ENCODE peak calls at places on chromosomes 7 and 10, in six cellular contexts. One of them, this sample, is unnamed.

GRCh38 chr7:8121243-8121642 is 140.7 kb downstream of the ICA1 start:
- DNase-seq in SK-N-SH: no peak
- DNase-seq in MM.1S: no peak
- DNase-seq in PC-3: no peak
- DNase-seq in neural progenitor cell: no peak
- DNase-seq in HCT116: no peak
- DNase-seq in this sample: peak

GRCh38 chr7:29019275-29019820 is 61.2 kb upstream of the TRIL start:
- DNase-seq in SK-N-SH: no peak
- DNase-seq in MM.1S: no peak
- DNase-seq in PC-3: no peak
- DNase-seq in neural progenitor cell: no peak
- DNase-seq in HCT116: no peak
- DNase-seq in this sample: peak

GRCh38 chr7:4715385-4715770 is 33.3 kb downstream of the FOXK1 start:
- DNase-seq in SK-N-SH: no peak
- DNase-seq in MM.1S: no peak
- DNase-seq in PC-3: no peak
- DNase-seq in neural progenitor cell: no peak
- DNase-seq in HCT116: no peak
- DNase-seq in this sample: peak

GRCh38 chr7:151315038-151315655 is 26.5 kb upstream of the NUB1 start:
- DNase-seq in SK-N-SH: peak
- DNase-seq in MM.1S: peak
- DNase-seq in PC-3: peak
- DNase-seq in neural progenitor cell: peak
- DNase-seq in HCT116: peak
- DNase-seq in this sample: peak

GRCh38 chr7:106858618-106859532 is 6.2 kb upstream of the PIK3CG start:
- DNase-seq in SK-N-SH: peak
- DNase-seq in MM.1S: no peak
- DNase-seq in PC-3: no peak
- DNase-seq in neural progenitor cell: no peak
- DNase-seq in HCT116: no peak
- DNase-seq in this sample: no peak

GRCh38 chr7:131581241-131582157 is 25.1 kb upstream of the PODXL start:
- DNase-seq in SK-N-SH: no peak
- DNase-seq in MM.1S: no peak
- DNase-seq in PC-3: no peak
- DNase-seq in neural progenitor cell: no peak
- DNase-seq in HCT116: no peak
- DNase-seq in this sample: peak

GRCh38 chr10:72334832-72335393 is 19.8 kb downstream of the DNAJB12 start:
- DNase-seq in SK-N-SH: peak
- DNase-seq in MM.1S: peak
- DNase-seq in PC-3: no peak
- DNase-seq in neural progenitor cell: no peak
- DNase-seq in HCT116: no peak
- DNase-seq in this sample: no peak

GRCh38 chr7:96169439-96169838 is 152.5 kb downstream of the SLC25A13 start:
- DNase-seq in SK-N-SH: no peak
- DNase-seq in MM.1S: no peak
- DNase-seq in PC-3: no peak
- DNase-seq in neural progenitor cell: no peak
- DNase-seq in HCT116: no peak
- DNase-seq in this sample: no peak

GRCh38 chr7:95066736-95067530 is 159.5 kb downstream of the PPP1R9A start:
- DNase-seq in SK-N-SH: no peak
- DNase-seq in MM.1S: no peak
- DNase-seq in PC-3: peak
- DNase-seq in neural progenitor cell: no peak
- DNase-seq in HCT116: no peak
- DNase-seq in this sample: peak

GRCh38 chr7:28020302-28020940 is 160.2 kb downstream of the JAZF1 start:
- DNase-seq in SK-N-SH: peak
- DNase-seq in MM.1S: peak
- DNase-seq in PC-3: peak
- DNase-seq in neural progenitor cell: peak
- DNase-seq in HCT116: peak
- DNase-seq in this sample: peak

GRCh38 chr10:127090135-127090534 is 106.3 kb downstream of the INSYN2A start:
- DNase-seq in SK-N-SH: no peak
- DNase-seq in MM.1S: no peak
- DNase-seq in PC-3: no peak
- DNase-seq in neural progenitor cell: no peak
- DNase-seq in HCT116: no peak
- DNase-seq in this sample: no peak

GRCh38 chr7:50543776-50544442 is 21.3 kb downstream of the DDC start:
- DNase-seq in SK-N-SH: no peak
- DNase-seq in MM.1S: no peak
- DNase-seq in PC-3: no peak
- DNase-seq in neural progenitor cell: no peak
- DNase-seq in HCT116: no peak
- DNase-seq in this sample: no peak

GRCh38 chr10:3406556-3406955 is 234.0 kb upstream of the PITRM1 start:
- DNase-seq in SK-N-SH: no peak
- DNase-seq in MM.1S: no peak
- DNase-seq in PC-3: no peak
- DNase-seq in neural progenitor cell: no peak
- DNase-seq in HCT116: no peak
- DNase-seq in this sample: no peak

GRCh38 chr7:22356010-22356854 is 722 bp downstream of the RAPGEF5 start:
- DNase-seq in SK-N-SH: peak
- DNase-seq in MM.1S: peak
- DNase-seq in PC-3: peak
- DNase-seq in neural progenitor cell: peak
- DNase-seq in HCT116: no peak
- DNase-seq in this sample: peak

GRCh38 chr7:98840604-98841508 is 29.0 kb downstream of the TMEM130 start:
- DNase-seq in SK-N-SH: no peak
- DNase-seq in MM.1S: no peak
- DNase-seq in PC-3: peak
- DNase-seq in neural progenitor cell: no peak
- DNase-seq in HCT116: no peak
- DNase-seq in this sample: peak

GRCh38 chr10:99285846-99286245 is 43.3 kb upstream of the CNNM1 start:
- DNase-seq in SK-N-SH: no peak
- DNase-seq in MM.1S: no peak
- DNase-seq in PC-3: no peak
- DNase-seq in neural progenitor cell: no peak
- DNase-seq in HCT116: no peak
- DNase-seq in this sample: peak

GRCh38 chr10:59376817-59377340 is 14.5 kb upstream of the FAM13C start:
- DNase-seq in SK-N-SH: no peak
- DNase-seq in MM.1S: no peak
- DNase-seq in PC-3: peak
- DNase-seq in neural progenitor cell: no peak
- DNase-seq in HCT116: no peak
- DNase-seq in this sample: no peak

GRCh38 chr10:4434105-4434504 is 391.9 kb upstream of the AKR1E2 start:
- DNase-seq in SK-N-SH: no peak
- DNase-seq in MM.1S: no peak
- DNase-seq in PC-3: no peak
- DNase-seq in neural progenitor cell: no peak
- DNase-seq in HCT116: no peak
- DNase-seq in this sample: no peak

GRCh38 chr7:298375-298702 is 8.4 kb downstream of the FOXL3 start:
- DNase-seq in SK-N-SH: no peak
- DNase-seq in MM.1S: no peak
- DNase-seq in PC-3: no peak
- DNase-seq in neural progenitor cell: no peak
- DNase-seq in HCT116: no peak
- DNase-seq in this sample: no peak

GRCh38 chr7:132049462-132050304 is 493.3 kb upstream of the PODXL start:
- DNase-seq in SK-N-SH: no peak
- DNase-seq in MM.1S: peak
- DNase-seq in PC-3: peak
- DNase-seq in neural progenitor cell: peak
- DNase-seq in HCT116: peak
- DNase-seq in this sample: peak

GRCh38 chr7:139416405-139416804 is 56.7 kb downstream of the LUC7L2 start:
- DNase-seq in SK-N-SH: no peak
- DNase-seq in MM.1S: no peak
- DNase-seq in PC-3: no peak
- DNase-seq in neural progenitor cell: no peak
- DNase-seq in HCT116: no peak
- DNase-seq in this sample: no peak

GRCh38 chr7:23470290-23471089 is at the start of gene IGF2BP3:
- DNase-seq in SK-N-SH: peak
- DNase-seq in MM.1S: peak
- DNase-seq in PC-3: peak
- DNase-seq in neural progenitor cell: peak
- DNase-seq in HCT116: peak
- DNase-seq in this sample: peak

GRCh38 chr10:27240891-27241639 is 468 bp upstream of the ACBD5 start:
- DNase-seq in SK-N-SH: peak
- DNase-seq in MM.1S: peak
- DNase-seq in PC-3: peak
- DNase-seq in neural progenitor cell: peak
- DNase-seq in HCT116: no peak
- DNase-seq in this sample: peak

GRCh38 chr7:24283559-24283899 is 461 bp upstream of the NPY start:
- DNase-seq in SK-N-SH: no peak
- DNase-seq in MM.1S: no peak
- DNase-seq in PC-3: no peak
- DNase-seq in neural progenitor cell: peak
- DNase-seq in HCT116: no peak
- DNase-seq in this sample: no peak

GRCh38 chr7:6545398-6546126 is 5.7 kb downstream of the GRID2IP start:
- DNase-seq in SK-N-SH: no peak
- DNase-seq in MM.1S: peak
- DNase-seq in PC-3: no peak
- DNase-seq in neural progenitor cell: no peak
- DNase-seq in HCT116: no peak
- DNase-seq in this sample: no peak

GRCh38 chr10:27620425-27621397 is 116.6 kb downstream of the RAB18 start:
- DNase-seq in SK-N-SH: no peak
- DNase-seq in MM.1S: no peak
- DNase-seq in PC-3: no peak
- DNase-seq in neural progenitor cell: no peak
- DNase-seq in HCT116: no peak
- DNase-seq in this sample: peak

GRCh38 chr10:6912424-6912823 is 332.3 kb upstream of the PRKCQ start:
- DNase-seq in SK-N-SH: no peak
- DNase-seq in MM.1S: peak
- DNase-seq in PC-3: peak
- DNase-seq in neural progenitor cell: no peak
- DNase-seq in HCT116: no peak
- DNase-seq in this sample: no peak

GRCh38 chr10:21171936-21172773 is 275.0 kb upstream of the NEBL start:
- DNase-seq in SK-N-SH: no peak
- DNase-seq in MM.1S: no peak
- DNase-seq in PC-3: peak
- DNase-seq in neural progenitor cell: peak
- DNase-seq in HCT116: no peak
- DNase-seq in this sample: no peak

GRCh38 chr10:21173964-21174669 is 277.0 kb upstream of the NEBL start:
- DNase-seq in SK-N-SH: peak
- DNase-seq in MM.1S: peak
- DNase-seq in PC-3: peak
- DNase-seq in neural progenitor cell: peak
- DNase-seq in HCT116: peak
- DNase-seq in this sample: peak

GRCh38 chr10:21171197-21171935 is 274.3 kb upstream of the NEBL start:
- DNase-seq in SK-N-SH: peak
- DNase-seq in MM.1S: no peak
- DNase-seq in PC-3: peak
- DNase-seq in neural progenitor cell: peak
- DNase-seq in HCT116: peak
- DNase-seq in this sample: no peak

GRCh38 chr10:21173433-21173963 is 276.4 kb upstream of the NEBL start:
- DNase-seq in SK-N-SH: peak
- DNase-seq in MM.1S: no peak
- DNase-seq in PC-3: no peak
- DNase-seq in neural progenitor cell: peak
- DNase-seq in HCT116: no peak
- DNase-seq in this sample: no peak

GRCh38 chr10:21172774-21173432 is 275.8 kb upstream of the NEBL start:
- DNase-seq in SK-N-SH: peak
- DNase-seq in MM.1S: no peak
- DNase-seq in PC-3: peak
- DNase-seq in neural progenitor cell: peak
- DNase-seq in HCT116: no peak
- DNase-seq in this sample: peak
- TF ChIP-seq EZH2phosphoT487 in SK-N-SH: no peak
- TF ChIP-seq EZH2phosphoT487 in MM.1S: no peak
- TF ChIP-seq EZH2phosphoT487 in PC-3: no peak
- TF ChIP-seq EZH2phosphoT487 in neural progenitor cell: no peak
- TF ChIP-seq EZH2phosphoT487 in HCT116: no peak
- TF ChIP-seq EZH2phosphoT487 in this sample: no peak

GRCh38 chr10:69408318-69409175 is 8.2 kb downstream of the TACR2 start:
- DNase-seq in SK-N-SH: peak
- DNase-seq in MM.1S: peak
- DNase-seq in PC-3: peak
- DNase-seq in neural progenitor cell: peak
- DNase-seq in HCT116: peak
- DNase-seq in this sample: peak

GRCh38 chr10:69410487-69410886 is 6.2 kb downstream of the TACR2 start:
- DNase-seq in SK-N-SH: no peak
- DNase-seq in MM.1S: no peak
- DNase-seq in PC-3: no peak
- DNase-seq in neural progenitor cell: no peak
- DNase-seq in HCT116: no peak
- DNase-seq in this sample: no peak

GRCh38 chr10:69409968-69410367 is 6.8 kb downstream of the TACR2 start:
- DNase-seq in SK-N-SH: no peak
- DNase-seq in MM.1S: no peak
- DNase-seq in PC-3: no peak
- DNase-seq in neural progenitor cell: no peak
- DNase-seq in HCT116: no peak
- DNase-seq in this sample: peak

GRCh38 chr10:69407621-69408301 is 9.0 kb downstream of the TACR2 start:
- DNase-seq in SK-N-SH: peak
- DNase-seq in MM.1S: peak
- DNase-seq in PC-3: peak
- DNase-seq in neural progenitor cell: peak
- DNase-seq in HCT116: no peak
- DNase-seq in this sample: no peak

GRCh38 chr10:69409176-69409495 is 7.6 kb downstream of the TACR2 start:
- DNase-seq in SK-N-SH: no peak
- DNase-seq in MM.1S: no peak
- DNase-seq in PC-3: no peak
- DNase-seq in neural progenitor cell: no peak
- DNase-seq in HCT116: no peak
- DNase-seq in this sample: no peak
- H3K9ac ChIP-seq in SK-N-SH: peak
- H3K9ac ChIP-seq in MM.1S: peak
- H3K9ac ChIP-seq in PC-3: peak
- H3K9ac ChIP-seq in neural progenitor cell: no peak
- H3K9ac ChIP-seq in HCT116: peak
- H3K9ac ChIP-seq in this sample: peak

GRCh38 chr7:128672927-128673517 is 930 bp downstream of the GARIN1A start:
- DNase-seq in SK-N-SH: peak
- DNase-seq in MM.1S: no peak
- DNase-seq in PC-3: no peak
- DNase-seq in neural progenitor cell: peak
- DNase-seq in HCT116: peak
- DNase-seq in this sample: peak
- H3K4me3 ChIP-seq in SK-N-SH: no peak
- H3K4me3 ChIP-seq in MM.1S: no peak
- H3K4me3 ChIP-seq in PC-3: no peak
- H3K4me3 ChIP-seq in neural progenitor cell: no peak
- H3K4me3 ChIP-seq in HCT116: no peak
- H3K4me3 ChIP-seq in this sample: no peak

GRCh38 chr7:2802504-2803341 is 41.4 kb downstream of the GNA12 start:
- DNase-seq in SK-N-SH: no peak
- DNase-seq in MM.1S: no peak
- DNase-seq in PC-3: peak
- DNase-seq in neural progenitor cell: peak
- DNase-seq in HCT116: no peak
- DNase-seq in this sample: peak
- TF ChIP-seq EZH2phosphoT487 in SK-N-SH: no peak
- TF ChIP-seq EZH2phosphoT487 in MM.1S: no peak
- TF ChIP-seq EZH2phosphoT487 in PC-3: no peak
- TF ChIP-seq EZH2phosphoT487 in neural progenitor cell: no peak
- TF ChIP-seq EZH2phosphoT487 in HCT116: no peak
- TF ChIP-seq EZH2phosphoT487 in this sample: no peak